ENCODE peak calls at places on chromosomes 1 and 21, in eight cellular contexts. O is pancreas; H is mammary epithelial cell; E is CD8-positive, alpha-beta memory T cell; L is RWPE2; Z is left ventricle myocardium inferior; D is uterus; K is kidney. J is an unnamed sample.

GRCh38 chr1:224211262-224211962 is 28.4 kb downstream of the DEGS1 start:
- DNase-seq in O (no peak), Z (no peak), H (peak; percentile 68), L (no peak), D (no peak), E (no peak), K (no peak), J (no peak)

GRCh38 chr1:114319480-114319879 is 165.8 kb upstream of the SYT6 start:
- DNase-seq in K (no peak), L (no peak), E (no peak), O (no peak), H (peak; percentile 48), D (no peak), Z (no peak), J (no peak)

GRCh38 chr1:48681476-48682305 is 95.0 kb downstream of the BEND5 start:
- DNase-seq in O (no peak), K (no peak), D (peak; percentile 34), E (no peak), L (no peak), Z (no peak), H (no peak), J (no peak)

GRCh38 chr1:53536606-53537005 is 77.4 kb downstream of the DMRTB1 start:
- DNase-seq in H (no peak), E (no peak), K (no peak), L (no peak), O (no peak), D (no peak), Z (no peak), J (no peak)

GRCh38 chr1:156749429-156750118 is 1.9 kb downstream of the HDGF start:
- DNase-seq in E (no peak), D (no peak), L (no peak), K (no peak), H (no peak), O (no peak), Z (no peak), J (no peak)

GRCh38 chr21:25005388-25005787 is 601.9 kb downstream of the MRPL39 start:
- DNase-seq in K (no peak), O (no peak), Z (no peak), D (no peak), E (no peak), H (no peak), L (no peak), J (no peak)

GRCh38 chr1:89489037-89489729 is 35.4 kb upstream of the LRRC8B start:
- DNase-seq in Z (no peak), E (no peak), H (peak; percentile 51), L (no peak), O (no peak), K (no peak), D (no peak), J (no peak)

GRCh38 chr1:224065455-224065854 is 48.5 kb upstream of the FBXO28 start:
- DNase-seq in O (no peak), D (no peak), K (no peak), L (peak; percentile 51), H (peak; percentile 72), E (no peak), Z (no peak), J (no peak)

GRCh38 chr1:173478099-173478555 is 992 bp downstream of the PRDX6 start:
- DNase-seq in O (peak; percentile 45), Z (peak; percentile 50), K (peak; percentile 74), L (no peak), H (peak; percentile 78), E (no peak), D (peak; percentile 62), J (peak; percentile 79)

GRCh38 chr21:37436180-37436579 is 69.6 kb downstream of the DYRK1A start:
- DNase-seq in Z (no peak), E (no peak), H (no peak), K (no peak), L (no peak), O (no peak), D (no peak), J (no peak)

GRCh38 chr1:165914136-165914798 is 86.9 kb downstream of the UCK2 start:
- DNase-seq in D (peak; percentile 52), K (no peak), L (peak; percentile 7), E (peak; percentile 63), H (peak; percentile 62), Z (no peak), O (no peak), J (no peak)

GRCh38 chr1:159790237-159790917 is 9.6 kb downstream of the DUSP23 start:
- DNase-seq in L (no peak), D (no peak), O (no peak), Z (no peak), K (no peak), E (peak; percentile 20), H (no peak), J (no peak)

GRCh38 chr1:18537386-18538306 is 56.9 kb downstream of the KLHDC7A start:
- DNase-seq in L (no peak), H (no peak), D (no peak), O (peak; percentile 47), K (no peak), E (no peak), Z (no peak), J (no peak)

GRCh38 chr1:77170687-77171086 is 48.5 kb downstream of the PIGK start:
- DNase-seq in L (no peak), D (no peak), H (no peak), O (no peak), E (no peak), K (no peak), Z (no peak), J (no peak)

GRCh38 chr1:13617773-13618172 is 34.1 kb downstream of the PDPN start:
- DNase-seq in H (peak; percentile 4), E (no peak), K (no peak), O (no peak), Z (no peak), D (no peak), L (no peak), J (no peak)

GRCh38 chr1:8094481-8095241 is 68.6 kb upstream of the ERRFI1 start:
- DNase-seq in H (peak; percentile 67), D (no peak), O (no peak), L (no peak), E (no peak), Z (no peak), K (no peak), J (no peak)

DNA sequence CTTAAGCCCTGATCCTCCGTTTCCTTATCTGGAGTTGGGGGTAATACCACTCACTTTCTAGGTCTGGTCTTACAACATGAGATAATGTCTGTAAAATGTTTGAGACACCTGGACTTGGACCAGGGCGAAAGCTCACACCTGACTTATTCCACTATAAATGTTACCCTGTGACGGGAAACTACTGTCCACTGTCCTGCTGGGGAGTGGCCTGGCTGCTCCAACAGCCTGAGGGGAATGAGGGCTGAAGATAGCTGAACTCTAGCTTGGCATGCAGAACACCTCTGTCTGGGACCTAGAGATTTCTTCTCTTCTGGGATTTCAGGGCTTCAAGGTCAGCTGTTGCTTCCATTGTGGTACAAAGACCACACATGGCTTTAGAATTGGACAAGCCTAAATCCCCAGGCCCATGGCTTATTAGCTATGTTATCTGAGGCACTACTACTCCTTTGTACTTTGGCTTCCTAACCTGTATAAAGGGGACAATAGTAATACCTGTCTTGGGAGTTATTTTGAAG is 9.5 kb upstream of the A3GALT2 start:
- DNase-seq in O (no peak), D (no peak), L (no peak), Z (no peak), K (no peak), E (no peak), H (no peak), J (no peak)
- H3K36me3 ChIP-seq in O (peaks cover 44% of the 10 kb centered on the region), D (no peaks in the 10 kb centered on the region), L (peaks cover 100% of the 10 kb centered on the region), Z (peaks cover 88% of the 10 kb centered on the region), K (peaks cover 78% of the 10 kb centered on the region), E (peaks cover 50% of the 10 kb centered on the region), H (peaks cover 69% of the 10 kb centered on the region), J (peaks cover 16% of the 10 kb centered on the region)

GRCh38 chr1:228836954-228837481 is 101.7 kb downstream of the RHOU start:
- DNase-seq in O (no peak), L (no peak), E (no peak), K (no peak), D (no peak), Z (no peak), H (no peak), J (no peak)
- H3K27ac ChIP-seq in O (peak overlapping the region; percentile 68), L (no peak overlapping the region), E (no peak overlapping the region), K (peak overlapping the region; percentile 97), D (no peak overlapping the region), Z (no peak overlapping the region), H (no peak overlapping the region), J (no peak overlapping the region)

GRCh38 chr1:243482237-243483022 is 226.6 kb downstream of the SDCCAG8 start:
- DNase-seq in O (no peak), L (no peak), E (no peak), H (peak; percentile 37), Z (no peak), K (peak; percentile 75), D (no peak), J (no peak)
- H3K4me3 ChIP-seq in O (peak overlapping the region; percentile 26), L (no peak overlapping the region), E (peak overlapping the region; percentile 47), H (no peak overlapping the region), Z (peak overlapping the region; percentile 61), K (peak overlapping the region; percentile 23), D (no peak overlapping the region), J (peak overlapping the region; percentile 51)

GRCh38 chr1:9606948-9607347 is 18.2 kb downstream of the TMEM201 start:
- DNase-seq in D (no peak), L (no peak), O (no peak), K (peak; percentile 33), H (no peak), Z (peak; percentile 50), E (no peak), J (no peak)
- H3K36me3 ChIP-seq in D (no peaks in the 10 kb centered on the region), L (peaks cover 29% of the 10 kb centered on the region), O (peaks cover 3% of the 10 kb centered on the region), K (peaks cover 22% of the 10 kb centered on the region), H (peaks cover 3% of the 10 kb centered on the region), Z (peaks cover 57% of the 10 kb centered on the region), E (no peaks in the 10 kb centered on the region), J (no peaks in the 10 kb centered on the region)

GRCh38 chr21:30129246-30129645 is 37.4 kb downstream of the CLDN17 start:
- DNase-seq in K (no peak), E (no peak), Z (no peak), O (no peak), D (no peak), L (no peak), H (no peak), J (no peak)
- H3K27ac ChIP-seq in K (no peak overlapping the region), E (no peak overlapping the region), Z (no peak overlapping the region), O (no peak overlapping the region), D (no peak overlapping the region), L (no peak overlapping the region), H (no peak overlapping the region), J (no peak overlapping the region)

DNA sequence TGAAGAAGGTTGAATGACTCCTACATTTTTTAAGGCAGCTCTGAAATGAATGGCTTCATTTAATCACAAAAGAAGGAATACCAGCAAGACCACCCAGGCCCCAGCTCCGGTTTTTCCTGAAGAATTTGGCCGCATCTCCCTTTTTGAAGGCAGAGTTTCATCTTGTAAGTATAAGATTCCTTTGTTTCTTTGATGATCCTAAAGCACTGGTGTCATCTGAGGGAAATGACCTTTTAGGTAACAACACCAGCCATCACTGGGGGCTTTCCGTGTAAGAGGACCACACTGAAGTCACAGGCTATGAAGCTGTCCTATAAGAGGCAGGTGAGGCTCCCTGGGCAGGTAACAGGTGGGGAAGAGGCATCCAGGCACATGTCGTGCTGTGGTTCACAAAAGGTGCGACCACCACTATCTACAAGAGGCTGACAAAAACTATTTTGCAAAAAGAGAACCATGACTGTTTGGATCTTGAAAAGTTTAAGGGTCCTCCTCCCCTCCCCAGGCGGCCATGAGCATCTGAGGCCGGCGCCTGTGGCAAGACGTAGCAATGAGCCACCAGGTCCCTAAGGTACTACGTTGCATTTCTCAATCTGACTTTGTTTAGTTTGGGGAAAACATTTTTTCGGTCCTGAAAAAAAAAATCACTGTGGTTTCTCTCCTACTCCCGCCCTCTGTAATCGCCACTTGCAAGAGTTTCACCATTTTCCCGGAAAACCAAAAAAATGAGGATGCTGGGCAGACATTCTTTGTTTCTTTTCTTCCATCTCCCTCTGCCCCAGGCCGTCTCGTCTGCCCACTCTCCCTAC is 46.3 kb upstream of the IRF2BP2 start:
- DNase-seq in H (peak; percentile 46), D (no peak), O (no peak), E (no peak), K (no peak), Z (no peak), L (no peak), J (no peak)
- H3K4me3 ChIP-seq in H (peak overlapping the region; percentile 70), D (no peak overlapping the region), O (no peak overlapping the region), E (no peak overlapping the region), K (no peak overlapping the region), Z (no peak overlapping the region), L (peak overlapping the region; percentile 30), J (no peak overlapping the region)